ENCODE peak calls at places on chromosomes 16 and 17, in eight cellular contexts. B, O, N, W, H, C, A and R are unnamed samples.

GRCh38 chr17:19409509-19409908 is 1.5 kb upstream of the RNF112 start:
- DNase-seq in B (no peak), O (no peak), N (no peak), W (peak; percentile 84), H (peak; percentile 48), C (peak; percentile 58), A (peak; percentile 28), R (peak; percentile 46)

GRCh38 chr17:45857977-45858708 is 13.5 kb downstream of the SPPL2C start:
- DNase-seq in B (no peak), O (peak; percentile 15), N (no peak), W (peak; percentile 23), H (peak; percentile 25), C (peak; percentile 9), A (peak; percentile 63), R (peak; percentile 45)

GRCh38 chr16:5228369-5228768 is 130.8 kb upstream of the EEF2KMT start:
- DNase-seq in B (no peak), O (no peak), N (no peak), W (no peak), H (no peak), C (no peak), A (no peak), R (no peak)

GRCh38 chr16:83676056-83676455 is 131.7 kb upstream of the HSBP1 start:
- DNase-seq in B (no peak), O (no peak), N (no peak), W (no peak), H (no peak), C (no peak), A (no peak), R (no peak)

GRCh38 chr16:61836804-61837398 is 199.3 kb downstream of the CDH8 start:
- DNase-seq in B (no peak), O (no peak), N (no peak), W (no peak), H (no peak), C (peak; percentile 49), A (no peak), R (no peak)

GRCh38 chr17:39598047-39598481 is 9.7 kb downstream of the NEUROD2 start:
- DNase-seq in B (no peak), O (no peak), N (peak; percentile 45), W (no peak), H (no peak), C (no peak), A (no peak), R (no peak)

GRCh38 chr16:54677551-54677950 is 253.1 kb upstream of the IRX5 start:
- DNase-seq in B (no peak), O (no peak), N (peak; percentile 46), W (no peak), H (no peak), C (no peak), A (no peak), R (no peak)

GRCh38 chr17:81365148-81365600 is 30.1 kb upstream of the BAHCC1 start:
- DNase-seq in B (peak; percentile 73), O (peak; percentile 76), N (peak; percentile 89), W (peak; percentile 79), H (peak; percentile 64), C (peak; percentile 47), A (no peak), R (peak; percentile 75)

GRCh38 chr16:20847577-20847976 is 41.2 kb downstream of the REXO5 start:
- DNase-seq in B (no peak), O (no peak), N (no peak), W (no peak), H (no peak), C (no peak), A (no peak), R (no peak)

GRCh38 chr16:53952215-53953208 is 248.6 kb downstream of the FTO start:
- DNase-seq in B (no peak), O (peak; percentile 63), N (no peak), W (peak; percentile 56), H (peak; percentile 51), C (no peak), A (no peak), R (peak; percentile 78)

GRCh38 chr16:57690782-57691471 is 3.7 kb upstream of the DRC7 start:
- DNase-seq in B (no peak), O (no peak), N (no peak), W (no peak), H (peak; percentile 12), C (no peak), A (peak; percentile 6), R (no peak)

GRCh38 chr17:67461876-67462275 is 84.8 kb downstream of the PITPNC1 start:
- DNase-seq in B (no peak), O (no peak), N (no peak), W (no peak), H (no peak), C (no peak), A (no peak), R (no peak)

GRCh38 chr17:59815965-59816364 is 76.8 kb downstream of the TUBD1 start:
- DNase-seq in B (no peak), O (peak; percentile 71), N (no peak), W (no peak), H (peak; percentile 55), C (peak; percentile 70), A (no peak), R (peak; percentile 85)

GRCh38 chr16:70576431-70577255 is 53.0 kb downstream of the SF3B3 start:
- DNase-seq in B (no peak), O (peak; percentile 89), N (no peak), W (peak; percentile 69), H (peak; percentile 61), C (peak; percentile 84), A (no peak), R (peak; percentile 98)

GRCh38 chr17:78724999-78725398 is 57.1 kb downstream of the CYTH1 start:
- DNase-seq in B (no peak), O (no peak), N (no peak), W (no peak), H (no peak), C (no peak), A (no peak), R (no peak)

GRCh38 chr16:5851583-5851982 is 754.0 kb upstream of the EEF2KMT start:
- DNase-seq in B (no peak), O (no peak), N (no peak), W (no peak), H (no peak), C (no peak), A (no peak), R (no peak)

GRCh38 chr16:17339764-17340541 is 130.8 kb downstream of the XYLT1 start:
- DNase-seq in B (no peak), O (peak; percentile 34), N (peak; percentile 41), W (no peak), H (no peak), C (no peak), A (no peak), R (no peak)

GRCh38 chr17:79084291-79085153 is 9.9 kb downstream of the ENGASE start:
- DNase-seq in B (no peak), O (no peak), N (no peak), W (no peak), H (no peak), C (no peak), A (no peak), R (no peak)

GRCh38 chr17:38702900-38703741 is 2.0 kb upstream of the MLLT6 start:
- DNase-seq in B (no peak), O (no peak), N (peak; percentile 39), W (no peak), H (no peak), C (no peak), A (no peak), R (no peak)

GRCh38 chr16:28163699-28164584 is 47.8 kb downstream of the XPO6 start:
- DNase-seq in B (no peak), O (peak; percentile 91), N (no peak), W (peak; percentile 86), H (peak; percentile 98), C (peak; percentile 76), A (no peak), R (peak; percentile 76)

GRCh38 chr17:72031219-72031906 is 89.5 kb upstream of the SOX9 start:
- DNase-seq in B (no peak), O (no peak), N (no peak), W (no peak), H (no peak), C (no peak), A (no peak), R (no peak)

GRCh38 chr16:8869212-8869987 is 594 bp upstream of the CARHSP1 start:
- DNase-seq in B (peak; percentile 50), O (no peak), N (no peak), W (no peak), H (no peak), C (no peak), A (peak; percentile 51), R (no peak)

GRCh38 chr17:2701996-2702741 is 9.4 kb downstream of the CLUH start:
- DNase-seq in B (peak; percentile 26), O (no peak), N (no peak), W (no peak), H (no peak), C (no peak), A (peak; percentile 23), R (no peak)

GRCh38 chr17:63772801-63773271 is 561 bp downstream of the CCDC47 start:
- DNase-seq in B (no peak), O (peak; percentile 25), N (no peak), W (peak; percentile 31), H (peak; percentile 28), C (peak; percentile 25), A (no peak), R (peak; percentile 57)

GRCh38 chr16:70483426-70483825 is 29.0 kb downstream of the FCSK start:
- DNase-seq in B (no peak), O (no peak), N (no peak), W (no peak), H (no peak), C (no peak), A (no peak), R (no peak)

DNA sequence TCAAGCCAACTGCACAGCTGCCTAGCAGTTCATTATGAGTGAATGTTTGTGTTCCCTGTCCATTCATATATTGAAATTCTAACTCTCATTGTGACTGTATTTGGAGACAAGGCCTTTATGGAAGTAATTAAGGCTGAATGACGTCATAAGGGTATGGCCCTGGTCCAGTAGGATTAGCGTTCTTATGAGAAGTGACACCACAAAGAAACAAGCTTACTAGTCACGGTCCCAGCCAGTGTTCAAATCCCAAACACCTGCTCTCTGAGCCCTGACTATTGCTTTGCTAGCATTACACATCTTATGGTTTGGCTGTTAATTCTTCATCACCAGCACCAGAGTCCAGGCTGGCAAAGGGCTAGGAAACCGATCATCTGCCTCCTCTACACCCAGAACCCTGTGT is 2.2 kb downstream of the ZNF668 start:
- DNase-seq in B (no peak), O (peak; percentile 77), N (no peak), W (peak; percentile 83), H (peak; percentile 89), C (peak; percentile 94), A (no peak), R (peak; percentile 79)
- H3K4me3 ChIP-seq in B (no peak overlapping the region), O (peak overlapping the region; percentile 93), N (peak overlapping the region; percentile 97), W (peak overlapping the region; percentile 67), H (peak overlapping the region; percentile 82), C (peak overlapping the region; percentile 99), A (peak overlapping the region; percentile 79), R (peak overlapping the region; percentile 95)

GRCh38 chr16:52068447-52069074 is 478.4 kb downstream of the TOX3 start:
- DNase-seq in B (no peak), O (peak; percentile 20), N (peak; percentile 35), W (peak; percentile 6), H (no peak), C (peak; percentile 25), A (peak; percentile 46), R (peak; percentile 9)
- TF ChIP-seq CTCF in B (no peak), O (no peak), N (no peak), W (peak; percentile 10), H (no peak), C (no peak), A (peak; percentile 49), R (no peak)

GRCh38 chr17:6153416-6153815 is 83.2 kb downstream of the WSCD1 start:
- DNase-seq in B (no peak), O (no peak), N (no peak), W (no peak), H (no peak), C (no peak), A (no peak), R (no peak)
- H3K4me3 ChIP-seq in B (no peak overlapping the region), O (no peak overlapping the region), N (no peak overlapping the region), W (no peak overlapping the region), H (no peak overlapping the region), C (no peak overlapping the region), A (no peak overlapping the region), R (no peak overlapping the region)

GRCh38 chr17:48724241-48725004 is 1.4 kb downstream of the PRAC2 start:
- DNase-seq in B (peak; percentile 88), O (peak; percentile 80), N (peak; percentile 89), W (peak; percentile 70), H (peak; percentile 79), C (peak; percentile 72), A (peak; percentile 91), R (peak; percentile 85)
- TF ChIP-seq CTCF in B (peak; percentile 33), O (peak; percentile 71), N (no peak), W (peak; percentile 83), H (peak; percentile 83), C (peak; percentile 79), A (peak; percentile 97), R (peak; percentile 82)